ENCODE peak calls at places on chromosomes 16 and 17, in eight cellular contexts. G is endothelial cell; H is glutamatergic neuron; M is NT2/D1; Y is HFFc6; F is choroid plexus epithelial cell; I is activated naive CD4-positive, alpha-beta T cell; C is central memory CD4-positive, alpha-beta T cell. D is an unnamed sample.

GRCh38 chr17:11969565-11969964 is 27.7 kb downstream of the ZNF18 start:
- DNase-seq in H (no peak), Y (no peak), G (no peak), I (no peak), F (peak), C (no peak), M (no peak), D (no peak)

GRCh38 chr17:81508639-81509047 is 4.0 kb downstream of the ACTG1 start:
- DNase-seq in M (no peak), C (no peak), H (no peak), Y (no peak), I (no peak), G (no peak), F (peak), D (peak)

GRCh38 chr16:83402969-83403368 is 404.8 kb upstream of the HSBP1 start:
- DNase-seq in C (no peak), M (no peak), Y (peak), H (no peak), G (no peak), I (no peak), F (peak), D (no peak)

GRCh38 chr17:82212331-82213250 is at the start of gene CCDC57:
- DNase-seq in F (peak), H (peak), G (peak), I (peak), Y (peak), M (no peak), C (no peak), D (peak)

GRCh38 chr16:53515811-53516210 is 12.8 kb upstream of the AKTIP start:
- DNase-seq in Y (no peak), I (no peak), G (no peak), F (no peak), M (no peak), C (no peak), H (no peak), D (no peak)

GRCh38 chr17:82536220-82537201 is 17.0 kb downstream of the FOXK2 start:
- DNase-seq in I (no peak), F (peak), G (peak), M (no peak), C (no peak), Y (peak), H (no peak), D (peak)

GRCh38 chr16:75260856-75261589 is 9.6 kb upstream of the BCAR1 start:
- DNase-seq in G (no peak), H (no peak), M (no peak), F (no peak), C (no peak), I (no peak), Y (no peak), D (no peak)

GRCh38 chr16:25966172-25967097 is 274.7 kb downstream of the HS3ST4 start:
- DNase-seq in G (no peak), F (no peak), Y (no peak), M (no peak), I (no peak), H (no peak), C (no peak), D (no peak)

GRCh38 chr17:6162216-6162615 is 92.0 kb downstream of the WSCD1 start:
- DNase-seq in G (no peak), H (no peak), Y (no peak), I (no peak), F (no peak), C (no peak), M (peak), D (no peak)

GRCh38 chr17:67993153-67993997 is 2.9 kb downstream of the C17orf58 start:
- DNase-seq in G (peak), F (peak), H (peak), Y (peak), C (peak), I (peak), M (no peak), D (peak)

GRCh38 chr17:50708050-50709000 is 611 bp upstream of the ANKRD40 start:
- DNase-seq in H (no peak), Y (no peak), F (peak), C (no peak), G (no peak), M (no peak), I (no peak), D (no peak)

GRCh38 chr16:71460246-71460645 is 1.8 kb downstream of the ZNF23 start:
- DNase-seq in M (no peak), I (no peak), Y (peak), C (no peak), H (no peak), F (peak), G (no peak), D (no peak)

GRCh38 chr17:77516902-77517301 is 376.1 kb downstream of the SEC14L1 start:
- DNase-seq in H (no peak), G (no peak), Y (peak), F (peak), I (no peak), C (no peak), M (no peak), D (no peak)

GRCh38 chr17:81329279-81329926 is 34.3 kb upstream of the SLC38A10 start:
- DNase-seq in C (no peak), G (no peak), M (no peak), H (peak), F (peak), I (no peak), Y (peak), D (peak)

GRCh38 chr16:31868701-31869167 is 4.9 kb upstream of the ZNF267 start:
- DNase-seq in Y (peak), M (no peak), G (peak), I (peak), C (peak), H (peak), F (peak), D (peak)

GRCh38 chr17:40900819-40901356 is 15.8 kb upstream of the KRT20 start:
- DNase-seq in C (no peak), G (no peak), M (no peak), F (no peak), Y (no peak), H (no peak), I (no peak), D (no peak)

GRCh38 chr17:45273551-45273957 is 11.7 kb upstream of the SPATA32 start:
- DNase-seq in C (no peak), M (no peak), F (no peak), H (no peak), I (no peak), Y (no peak), G (no peak), D (no peak)

GRCh38 chr16:85423631-85424030 is 189.5 kb upstream of the GSE1 start:
- DNase-seq in I (no peak), C (no peak), M (no peak), G (peak), H (peak), F (no peak), Y (no peak), D (no peak)

GRCh38 chr16:88667496-88667895 is 4.6 kb upstream of the MVD start:
- DNase-seq in G (peak), F (peak), I (no peak), M (no peak), Y (no peak), H (no peak), C (no peak), D (no peak)